ENCODE peak calls at places on chromosomes 11 and 22, in ten cellular contexts. D, Y, T, M, S, B, K, N, Q and C are unnamed samples.
A peak's percentile ranks its signal among the peaks of the same experiment; 100 is the strongest.

GRCh38 chr11:105137286-105137685 is 2.3 kb downstream of the CARD18 start:
- DNase-seq in D (no peak), Y (no peak), T (no peak), M (no peak), S (no peak), B (no peak), K (no peak), N (no peak), Q (peak; percentile 85), C (no peak)

GRCh38 chr22:35905894-35906293 is 122.7 kb downstream of the RBFOX2 start:
- DNase-seq in D (no peak), Y (no peak), T (no peak), M (no peak), S (no peak), B (no peak), K (no peak), N (no peak), Q (peak; percentile 62), C (no peak)

GRCh38 chr11:38460901-38461300 is 1862.9 kb upstream of the RAG2 start:
- DNase-seq in D (no peak), Y (no peak), T (peak; percentile 71), M (no peak), S (no peak), B (no peak), K (peak; percentile 63), N (no peak), Q (peak; percentile 94), C (peak; percentile 16)

GRCh38 chr11:8841899-8842298 is 69.1 kb upstream of the AKIP1 start:
- DNase-seq in D (no peak), Y (no peak), T (no peak), M (no peak), S (no peak), B (no peak), K (no peak), N (no peak), Q (peak; percentile 61), C (no peak)

GRCh38 chr11:108616549-108616948 is 23.0 kb upstream of the EXPH5 start:
- DNase-seq in D (no peak), Y (no peak), T (no peak), M (no peak), S (no peak), B (no peak), K (no peak), N (no peak), Q (peak; percentile 97), C (no peak)

GRCh38 chr11:68925613-68926012 is 21.9 kb downstream of the IGHMBP2 start:
- DNase-seq in D (no peak), Y (no peak), T (no peak), M (peak; percentile 35), S (no peak), B (no peak), K (no peak), N (no peak), Q (no peak), C (no peak)

GRCh38 chr11:45085657-45086501 is 60.6 kb upstream of the PRDM11 start:
- DNase-seq in D (no peak), Y (no peak), T (no peak), M (no peak), S (no peak), B (no peak), K (no peak), N (no peak), Q (no peak), C (peak; percentile 64)

GRCh38 chr11:122633219-122633829 is 22.2 kb upstream of the UBASH3B start:
- DNase-seq in D (no peak), Y (no peak), T (peak; percentile 16), M (peak; percentile 79), S (no peak), B (peak; percentile 54), K (no peak), N (no peak), Q (peak; percentile 54), C (no peak)

GRCh38 chr22:30182833-30183232 is 63.7 kb downstream of the LIF start:
- DNase-seq in D (no peak), Y (no peak), T (no peak), M (no peak), S (no peak), B (no peak), K (no peak), N (no peak), Q (no peak), C (no peak)

GRCh38 chr11:71183878-71184277 is 68.5 kb downstream of the SHANK2 start:
- DNase-seq in D (no peak), Y (no peak), T (no peak), M (no peak), S (no peak), B (no peak), K (no peak), N (no peak), Q (no peak), C (no peak)

GRCh38 chr11:45180888-45181594 is 34.6 kb downstream of the PRDM11 start:
- DNase-seq in D (peak; percentile 90), Y (peak; percentile 83), T (peak; percentile 76), M (no peak), S (peak; percentile 79), B (peak; percentile 89), K (no peak), N (peak; percentile 89), Q (peak; percentile 56), C (peak; percentile 74)

GRCh38 chr11:132222345-132222744 is 851.9 kb downstream of the NTM start:
- DNase-seq in D (no peak), Y (no peak), T (no peak), M (no peak), S (no peak), B (no peak), K (no peak), N (no peak), Q (no peak), C (no peak)

GRCh38 chr11:65262775-65263174 is 1.0 kb downstream of the POLA2 start:
- DNase-seq in D (no peak), Y (no peak), T (no peak), M (peak; percentile 23), S (no peak), B (no peak), K (no peak), N (no peak), Q (no peak), C (no peak)

GRCh38 chr11:60914620-60915249 is 777 bp downstream of the TMEM109 start:
- DNase-seq in D (no peak), Y (no peak), T (peak; percentile 32), M (peak; percentile 54), S (peak; percentile 54), B (peak; percentile 79), K (no peak), N (no peak), Q (peak; percentile 44), C (peak; percentile 65)

GRCh38 chr22:37021710-37022482 is 2.4 kb downstream of the MPST start:
- DNase-seq in D (no peak), Y (no peak), T (peak; percentile 36), M (peak; percentile 80), S (no peak), B (peak; percentile 68), K (no peak), N (no peak), Q (peak; percentile 25), C (peak; percentile 43)

GRCh38 chr22:50260801-50261614 is 475 bp downstream of the MAPK12 start:
- DNase-seq in D (no peak), Y (no peak), T (no peak), M (peak; percentile 68), S (no peak), B (peak; percentile 78), K (no peak), N (no peak), Q (peak; percentile 74), C (peak; percentile 51)

GRCh38 chr11:103055174-103055890 is 36.6 kb downstream of the DCUN1D5 start:
- DNase-seq in D (no peak), Y (no peak), T (peak; percentile 17), M (peak; percentile 54), S (no peak), B (no peak), K (no peak), N (no peak), Q (peak; percentile 41), C (no peak)

GRCh38 chr11:121929581-121929980 is 186.4 kb downstream of the BLID start:
- DNase-seq in D (no peak), Y (peak; percentile 58), T (peak; percentile 39), M (no peak), S (peak; percentile 30), B (peak; percentile 52), K (no peak), N (no peak), Q (peak; percentile 82), C (peak; percentile 24)

DNA sequence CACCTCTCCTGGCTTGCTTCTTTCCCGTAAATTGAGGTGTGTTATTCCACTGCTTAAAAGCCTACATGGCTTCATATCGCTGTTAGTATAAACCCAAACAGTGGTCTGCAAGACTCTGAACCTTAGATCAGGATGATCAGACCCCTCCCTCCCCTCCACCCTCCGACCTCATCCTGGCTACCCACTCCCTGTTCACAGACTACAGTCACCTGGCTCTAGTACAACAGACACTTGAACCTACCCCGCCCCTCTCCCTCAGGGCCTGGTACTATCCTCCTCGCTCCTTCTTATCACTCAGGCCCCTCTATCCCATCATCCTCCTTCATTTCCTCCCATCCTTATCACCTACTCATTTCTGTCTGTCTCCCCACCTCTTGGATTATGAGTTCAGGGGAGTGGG is 20.1 kb downstream of the PTPRJ start:
- DNase-seq in D (no peak), Y (no peak), T (no peak), M (no peak), S (no peak), B (no peak), K (no peak), N (no peak), Q (no peak), C (no peak)
- H3K27ac ChIP-seq in D (no peak overlapping the region), Y (no peak overlapping the region), T (no peak overlapping the region), M (no peak overlapping the region), S (no peak overlapping the region), B (no peak overlapping the region), K (no peak overlapping the region), N (no peak overlapping the region), Q (peak overlapping the region; percentile 4), C (no peak overlapping the region)

GRCh38 chr11:40125054-40125453 is 1334.4 kb downstream of the LRRC4C start:
- DNase-seq in D (no peak), Y (no peak), T (no peak), M (no peak), S (no peak), B (no peak), K (no peak), N (no peak), Q (peak; percentile 50), C (no peak)
- TF ChIP-seq CTCF in D (no peak), Y (no peak), T (no peak), M (peak; percentile 26), S (no peak), B (no peak), K (peak; percentile 48), N (no peak), Q (no peak), C (no peak)

DNA sequence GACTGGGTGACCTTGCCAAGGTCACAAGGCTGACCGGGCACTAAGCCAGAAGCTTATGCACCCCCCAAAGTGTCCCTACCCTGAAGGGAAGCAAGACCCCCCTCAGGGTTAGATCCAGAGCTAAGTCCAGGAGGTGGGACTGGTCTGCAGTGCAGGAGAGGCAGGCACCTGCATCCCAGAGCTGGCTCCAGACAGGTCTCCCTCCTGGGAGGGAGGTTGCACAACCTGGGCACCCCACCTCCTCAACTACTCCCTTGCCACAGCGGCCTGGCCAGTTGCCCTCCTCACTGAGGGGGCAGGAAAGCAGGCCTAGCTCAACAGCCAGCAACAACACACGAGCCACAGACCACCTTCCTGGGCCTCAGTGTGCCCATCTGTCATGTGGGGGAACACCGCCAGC is 75.0 kb upstream of the TCF20 start:
- DNase-seq in D (no peak), Y (no peak), T (no peak), M (no peak), S (no peak), B (no peak), K (no peak), N (no peak), Q (no peak), C (no peak)
- H3K27ac ChIP-seq in D (no peak overlapping the region), Y (no peak overlapping the region), T (no peak overlapping the region), M (no peak overlapping the region), S (no peak overlapping the region), B (no peak overlapping the region), K (no peak overlapping the region), N (no peak overlapping the region), Q (no peak overlapping the region), C (no peak overlapping the region)

GRCh38 chr22:39309364-39309861 is 10.0 kb downstream of the RPL3 start:
- DNase-seq in D (peak; percentile 52), Y (peak; percentile 59), T (no peak), M (peak; percentile 38), S (no peak), B (no peak), K (peak; percentile 79), N (no peak), Q (no peak), C (no peak)
- TF ChIP-seq CTCF in D (no peak), Y (no peak), T (no peak), M (peak; percentile 56), S (no peak), B (no peak), K (peak; percentile 38), N (no peak), Q (peak; percentile 35), C (peak; percentile 46)